ENCODE peak calls at places on chromosomes 4 and X, in six cellular contexts. One of them, this sample, is unnamed.
A peak's percentile ranks its signal among the peaks of the same experiment; 100 is the strongest.

GRCh38 chr4:170047774-170048354 is 21.7 kb upstream of the MFAP3L start:
- DNase-seq in fibroblast of mammary gland: peak; percentile 73
- DNase-seq in ovary: peak; percentile 45
- DNase-seq in fibroblast of pulmonary artery: peak; percentile 84
- DNase-seq in epithelial cell of esophagus: peak; percentile 73
- DNase-seq in A673: peak; percentile 75
- DNase-seq in this sample: peak; percentile 77

GRCh38 chrX:77014655-77015377 is 432.4 kb upstream of the FGF16 start:
- DNase-seq in fibroblast of mammary gland: no peak
- DNase-seq in fibroblast of pulmonary artery: no peak
- DNase-seq in epithelial cell of esophagus: no peak
- DNase-seq in ovary: no peak
- DNase-seq in A673: peak; percentile 25
- DNase-seq in this sample: peak; percentile 92

GRCh38 chr4:92339671-92340070 is 35.9 kb downstream of the GRID2 start:
- DNase-seq in A673: no peak
- DNase-seq in ovary: no peak
- DNase-seq in epithelial cell of esophagus: no peak
- DNase-seq in fibroblast of pulmonary artery: no peak
- DNase-seq in fibroblast of mammary gland: no peak
- DNase-seq in this sample: no peak

GRCh38 chrX:33831211-33831610 is 300.9 kb downstream of the FAM47A start:
- DNase-seq in epithelial cell of esophagus: peak; percentile 7
- DNase-seq in fibroblast of pulmonary artery: no peak
- DNase-seq in A673: no peak
- DNase-seq in ovary: no peak
- DNase-seq in fibroblast of mammary gland: no peak
- DNase-seq in this sample: no peak

GRCh38 chrX:149704664-149705063 is 7.2 kb upstream of the MAGEA11 start:
- DNase-seq in A673: no peak
- DNase-seq in epithelial cell of esophagus: peak; percentile 8
- DNase-seq in ovary: no peak
- DNase-seq in fibroblast of mammary gland: no peak
- DNase-seq in fibroblast of pulmonary artery: no peak
- DNase-seq in this sample: no peak

GRCh38 chr4:19831644-19832285 is 419.9 kb upstream of the SLIT2 start:
- DNase-seq in fibroblast of pulmonary artery: no peak
- DNase-seq in ovary: no peak
- DNase-seq in epithelial cell of esophagus: peak; percentile 17
- DNase-seq in fibroblast of mammary gland: peak; percentile 70
- DNase-seq in A673: no peak
- DNase-seq in this sample: no peak

GRCh38 chr4:174665799-174666198 is 143.5 kb upstream of the HPGD start:
- DNase-seq in epithelial cell of esophagus: peak; percentile 63
- DNase-seq in fibroblast of mammary gland: no peak
- DNase-seq in ovary: no peak
- DNase-seq in fibroblast of pulmonary artery: no peak
- DNase-seq in A673: no peak
- DNase-seq in this sample: no peak

GRCh38 chrX:97089116-97089515 is 205.4 kb downstream of the RPA4 start:
- DNase-seq in fibroblast of mammary gland: no peak
- DNase-seq in A673: no peak
- DNase-seq in epithelial cell of esophagus: no peak
- DNase-seq in ovary: no peak
- DNase-seq in fibroblast of pulmonary artery: no peak
- DNase-seq in this sample: no peak

GRCh38 chrX:68443155-68443868 is 10.0 kb upstream of the OPHN1 start:
- DNase-seq in ovary: no peak
- DNase-seq in A673: peak; percentile 24
- DNase-seq in epithelial cell of esophagus: no peak
- DNase-seq in fibroblast of pulmonary artery: peak; percentile 45
- DNase-seq in fibroblast of mammary gland: no peak
- DNase-seq in this sample: no peak

GRCh38 chrX:131802836-131803626 is 220.1 kb upstream of the STK26 start:
- DNase-seq in fibroblast of mammary gland: peak; percentile 46
- DNase-seq in fibroblast of pulmonary artery: no peak
- DNase-seq in A673: peak; percentile 61
- DNase-seq in ovary: peak; percentile 78
- DNase-seq in epithelial cell of esophagus: no peak
- DNase-seq in this sample: no peak

GRCh38 chrX:73977542-73978169 is 326.3 kb upstream of the ZCCHC13 start:
- DNase-seq in fibroblast of pulmonary artery: no peak
- DNase-seq in fibroblast of mammary gland: no peak
- DNase-seq in A673: peak; percentile 62
- DNase-seq in ovary: no peak
- DNase-seq in epithelial cell of esophagus: no peak
- DNase-seq in this sample: peak; percentile 16

GRCh38 chr4:121164291-121164690 is at the start of gene TNIP3:
- DNase-seq in epithelial cell of esophagus: peak; percentile 94
- DNase-seq in fibroblast of pulmonary artery: peak; percentile 90
- DNase-seq in ovary: no peak
- DNase-seq in fibroblast of mammary gland: peak; percentile 36
- DNase-seq in A673: peak; percentile 33
- DNase-seq in this sample: no peak

GRCh38 chrX:139691493-139691842 is 16.5 kb downstream of the MCF2 start:
- DNase-seq in A673: no peak
- DNase-seq in ovary: peak; percentile 34
- DNase-seq in fibroblast of mammary gland: peak; percentile 5
- DNase-seq in fibroblast of pulmonary artery: peak; percentile 2
- DNase-seq in epithelial cell of esophagus: peak; percentile 4
- DNase-seq in this sample: peak; percentile 16

GRCh38 chrX:54785901-54786300 is 12.2 kb downstream of the ITIH6 start:
- DNase-seq in fibroblast of pulmonary artery: peak; percentile 32
- DNase-seq in epithelial cell of esophagus: peak; percentile 6
- DNase-seq in ovary: no peak
- DNase-seq in fibroblast of mammary gland: peak; percentile 10
- DNase-seq in A673: peak; percentile 17
- DNase-seq in this sample: peak; percentile 27

DNA sequence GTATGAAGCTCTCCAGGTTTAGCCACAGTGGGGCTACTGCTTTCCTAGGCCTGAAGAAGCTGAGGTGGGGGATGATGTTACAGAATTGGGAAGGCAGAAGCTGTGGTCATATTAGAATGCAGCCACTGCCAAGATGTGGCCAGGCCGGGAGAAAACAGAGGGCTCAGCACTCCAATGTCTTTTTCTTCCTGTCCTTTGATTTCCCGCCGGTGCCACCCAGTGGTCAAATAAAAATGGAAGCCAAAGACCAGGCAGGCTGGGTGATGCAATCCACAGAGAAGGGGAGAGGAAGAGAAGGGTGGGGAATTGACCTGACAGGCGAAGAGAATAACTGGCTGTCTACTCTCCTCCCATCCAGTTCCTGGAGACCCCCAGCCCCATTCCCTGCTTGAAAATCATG is 94.9 kb upstream of the SHISA3 start:
- DNase-seq in ovary: no peak
- DNase-seq in epithelial cell of esophagus: peak; percentile 3
- DNase-seq in fibroblast of mammary gland: peak; percentile 18
- DNase-seq in A673: peak; percentile 45
- DNase-seq in fibroblast of pulmonary artery: peak; percentile 41
- DNase-seq in this sample: peak; percentile 52
- TF ChIP-seq CTCF in ovary: no peak
- TF ChIP-seq CTCF in epithelial cell of esophagus: no peak
- TF ChIP-seq CTCF in fibroblast of mammary gland: peak; percentile 27
- TF ChIP-seq CTCF in A673: peak; percentile 40
- TF ChIP-seq CTCF in fibroblast of pulmonary artery: peak; percentile 31
- TF ChIP-seq CTCF in this sample: peak; percentile 51

DNA sequence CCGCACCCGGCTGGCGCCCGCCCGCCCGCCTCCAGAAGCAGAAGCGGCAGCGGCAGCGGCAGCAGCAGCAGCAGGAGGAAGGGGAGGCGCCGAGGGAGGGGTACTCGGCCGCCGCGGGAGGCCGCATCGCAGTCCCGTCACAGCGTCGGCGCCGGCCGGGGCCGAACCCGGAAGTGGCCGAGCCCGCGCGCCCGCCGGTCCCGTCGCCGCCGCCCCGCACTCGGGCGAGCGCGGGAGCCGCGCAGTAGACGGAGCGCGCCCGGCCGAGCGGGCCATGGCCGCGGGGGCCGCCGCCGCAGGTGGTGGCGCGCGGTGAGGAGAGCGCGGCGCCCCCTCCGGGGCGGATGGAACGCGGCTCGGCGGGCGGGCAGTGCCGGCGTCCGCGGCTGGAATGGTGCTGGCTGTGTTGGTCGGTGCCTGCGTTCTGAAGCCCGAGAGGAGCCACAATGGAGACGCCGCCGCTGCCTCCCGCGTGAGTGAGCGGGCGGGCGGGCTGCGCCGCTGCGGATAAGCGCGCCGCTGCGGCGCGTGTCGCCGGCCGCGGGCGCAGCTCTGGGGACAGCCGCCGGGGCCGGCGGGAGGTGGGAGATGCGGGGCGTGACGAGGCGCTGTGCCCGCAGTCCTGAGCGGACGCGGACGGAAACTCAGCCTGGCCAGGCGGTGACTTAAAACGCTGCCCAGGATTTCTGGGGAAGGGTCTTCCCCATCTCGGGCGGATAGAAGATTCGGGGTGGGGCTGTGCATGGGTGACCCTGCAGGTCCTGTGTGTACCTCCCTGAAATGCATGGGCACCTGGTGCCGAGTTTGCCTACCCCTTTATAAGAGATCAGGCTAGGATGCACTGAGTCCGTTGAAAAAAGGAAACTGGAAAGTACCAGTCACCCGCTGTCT is at the start of gene KLHL2:
- DNase-seq in ovary: peak; percentile 84
- DNase-seq in A673: peak; percentile 80
- DNase-seq in fibroblast of pulmonary artery: peak; percentile 76
- DNase-seq in epithelial cell of esophagus: peak; percentile 84
- DNase-seq in fibroblast of mammary gland: peak; percentile 59
- DNase-seq in this sample: peak; percentile 90
- H3K4me3 ChIP-seq in ovary: peak within 1 kb of the TSS; percentile 65
- H3K4me3 ChIP-seq in A673: peak within 1 kb of the TSS; percentile 89
- H3K4me3 ChIP-seq in fibroblast of pulmonary artery: peak within 1 kb of the TSS; percentile 85
- H3K4me3 ChIP-seq in epithelial cell of esophagus: peak within 1 kb of the TSS; percentile 89
- H3K4me3 ChIP-seq in fibroblast of mammary gland: peak within 1 kb of the TSS; percentile 84
- H3K4me3 ChIP-seq in this sample: peak within 1 kb of the TSS; percentile 100

GRCh38 chrX:101803451-101803850 is 128.4 kb downstream of the ZMAT1 start:
- DNase-seq in A673: peak; percentile 7
- DNase-seq in epithelial cell of esophagus: peak; percentile 4
- DNase-seq in fibroblast of mammary gland: peak; percentile 27
- DNase-seq in ovary: no peak
- DNase-seq in fibroblast of pulmonary artery: peak; percentile 22
- DNase-seq in this sample: peak; percentile 4
- TF ChIP-seq CTCF in A673: peak; percentile 54
- TF ChIP-seq CTCF in epithelial cell of esophagus: peak; percentile 43
- TF ChIP-seq CTCF in fibroblast of mammary gland: peak; percentile 54
- TF ChIP-seq CTCF in ovary: no peak
- TF ChIP-seq CTCF in fibroblast of pulmonary artery: peak; percentile 41
- TF ChIP-seq CTCF in this sample: peak; percentile 58

GRCh38 chrX:24694825-24695224 is 1.1 kb downstream of the POLA1 start:
- DNase-seq in fibroblast of pulmonary artery: peak; percentile 4
- DNase-seq in fibroblast of mammary gland: peak; percentile 25
- DNase-seq in ovary: no peak
- DNase-seq in epithelial cell of esophagus: no peak
- DNase-seq in A673: no peak
- DNase-seq in this sample: no peak
- H3K4me3 ChIP-seq in fibroblast of pulmonary artery: peak overlapping the region; percentile 79
- H3K4me3 ChIP-seq in fibroblast of mammary gland: peak overlapping the region; percentile 69
- H3K4me3 ChIP-seq in ovary: no peak overlapping the region
- H3K4me3 ChIP-seq in epithelial cell of esophagus: peak overlapping the region; percentile 67
- H3K4me3 ChIP-seq in A673: peak overlapping the region; percentile 66
- H3K4me3 ChIP-seq in this sample: peak overlapping the region; percentile 78

DNA sequence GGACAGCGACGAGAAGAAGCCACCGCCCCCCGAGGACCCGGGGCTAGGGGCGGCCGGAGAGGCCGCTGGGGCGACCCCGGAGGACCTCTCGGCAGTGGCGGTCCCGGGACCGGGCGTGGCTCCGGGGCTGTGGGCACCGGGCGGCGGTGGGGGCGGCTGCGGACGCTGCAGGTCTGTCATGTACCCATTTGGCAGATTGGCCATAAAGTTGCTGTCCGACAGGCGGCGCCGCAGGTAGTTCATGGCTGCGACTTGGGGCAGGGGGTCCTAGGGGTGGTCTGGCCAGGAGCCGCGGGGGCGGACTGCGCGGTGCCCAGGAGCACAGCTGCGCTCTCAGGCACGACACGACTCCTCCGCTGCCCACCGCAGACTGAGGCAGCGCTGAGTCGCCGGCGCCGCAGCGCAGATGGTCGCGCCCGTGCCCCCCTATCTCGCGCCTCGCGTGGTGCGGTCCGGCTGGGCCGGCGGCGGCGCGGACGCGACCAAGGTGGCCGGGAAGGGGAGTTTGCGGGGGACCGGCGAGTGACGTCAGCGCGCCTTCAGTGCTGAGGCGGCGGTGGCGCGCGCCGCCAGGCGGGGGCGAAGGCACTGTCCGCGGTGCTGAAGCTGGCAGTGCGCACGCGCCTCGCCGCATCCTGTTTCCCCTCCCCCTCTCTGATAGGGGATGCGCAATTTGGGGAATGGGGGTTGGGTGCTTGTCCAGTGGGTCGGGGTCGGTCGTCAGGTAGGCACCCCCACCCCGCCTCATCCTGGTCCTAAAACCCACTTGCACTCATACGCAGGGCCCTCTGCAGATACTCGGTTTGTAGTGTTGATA is at the start of gene SYN1:
- DNase-seq in ovary: peak; percentile 90
- DNase-seq in fibroblast of pulmonary artery: peak; percentile 84
- DNase-seq in epithelial cell of esophagus: peak; percentile 71
- DNase-seq in A673: peak; percentile 87
- DNase-seq in fibroblast of mammary gland: peak; percentile 72
- DNase-seq in this sample: peak; percentile 93
- TF ChIP-seq CTCF in ovary: no peak
- TF ChIP-seq CTCF in fibroblast of pulmonary artery: no peak
- TF ChIP-seq CTCF in epithelial cell of esophagus: no peak
- TF ChIP-seq CTCF in A673: no peak
- TF ChIP-seq CTCF in fibroblast of mammary gland: no peak
- TF ChIP-seq CTCF in this sample: peak; percentile 9

GRCh38 chr4:81565137-81565870 is 93.6 kb upstream of the RASGEF1B start:
- DNase-seq in fibroblast of mammary gland: peak; percentile 35
- DNase-seq in A673: no peak
- DNase-seq in ovary: peak; percentile 51
- DNase-seq in epithelial cell of esophagus: peak; percentile 16
- DNase-seq in fibroblast of pulmonary artery: peak; percentile 59
- DNase-seq in this sample: peak; percentile 34

GRCh38 chr4:81562093-81562492 is 90.4 kb upstream of the RASGEF1B start:
- DNase-seq in A673: no peak
- DNase-seq in fibroblast of mammary gland: no peak
- DNase-seq in ovary: no peak
- DNase-seq in epithelial cell of esophagus: no peak
- DNase-seq in fibroblast of pulmonary artery: no peak
- DNase-seq in this sample: no peak

GRCh38 chr4:81571105-81571504 is 99.4 kb upstream of the RASGEF1B start:
- DNase-seq in ovary: no peak
- DNase-seq in epithelial cell of esophagus: peak; percentile 61
- DNase-seq in A673: no peak
- DNase-seq in fibroblast of mammary gland: no peak
- DNase-seq in fibroblast of pulmonary artery: no peak
- DNase-seq in this sample: no peak

GRCh38 chr4:81564025-81564424 is 92.3 kb upstream of the RASGEF1B start:
- DNase-seq in ovary: no peak
- DNase-seq in fibroblast of mammary gland: no peak
- DNase-seq in A673: no peak
- DNase-seq in epithelial cell of esophagus: no peak
- DNase-seq in fibroblast of pulmonary artery: no peak
- DNase-seq in this sample: no peak

GRCh38 chr4:81566076-81566663 is 94.5 kb upstream of the RASGEF1B start:
- DNase-seq in fibroblast of mammary gland: peak; percentile 7
- DNase-seq in epithelial cell of esophagus: no peak
- DNase-seq in A673: no peak
- DNase-seq in fibroblast of pulmonary artery: peak; percentile 34
- DNase-seq in ovary: no peak
- DNase-seq in this sample: no peak
- H3K4me3 ChIP-seq in fibroblast of mammary gland: no peak overlapping the region
- H3K4me3 ChIP-seq in epithelial cell of esophagus: no peak overlapping the region
- H3K4me3 ChIP-seq in A673: no peak overlapping the region
- H3K4me3 ChIP-seq in fibroblast of pulmonary artery: peak overlapping the region; percentile 36
- H3K4me3 ChIP-seq in ovary: no peak overlapping the region
- H3K4me3 ChIP-seq in this sample: no peak overlapping the region